ENCODE peak calls at places on chromosomes 16 and 17, in eight cellular contexts. T is fibroblast of pulmonary artery; Y is mucosa of descending colon; F is activated CD4-positive, CD25-positive, alpha-beta regulatory T cell treated with anti-CD3 and anti-CD28 coated beads, Interleukin-2, amount 50 U/mL, for 16 hours; U is neural progenitor cell; I is EL; R is NCI-H526; E is HCEC 1CT. S is an unnamed sample.

GRCh38 chr17:73394523-73395450 is 83.0 kb upstream of the CDC42EP4 start:
- DNase-seq in I (no peak), U (no peak), R (peak), F (no peak), T (no peak), E (no peak), Y (no peak), S (peak)

GRCh38 chr17:31491794-31492171 is 100.3 kb downstream of the RAB11FIP4 start:
- DNase-seq in E (no peak), F (no peak), U (no peak), Y (no peak), T (no peak), I (no peak), R (peak), S (no peak)

GRCh38 chr17:79360196-79360595 is 250.7 kb downstream of the RBFOX3 start:
- DNase-seq in I (no peak), R (no peak), Y (no peak), F (no peak), U (no peak), T (no peak), E (no peak), S (no peak)

GRCh38 chr17:38800237-38800760 is 943 bp upstream of the PIP4K2B start:
- DNase-seq in I (no peak), F (no peak), R (no peak), Y (no peak), U (peak), T (no peak), E (no peak), S (peak)

GRCh38 chr16:27189335-27189972 is 13.9 kb upstream of the KDM8 start:
- DNase-seq in E (no peak), T (no peak), U (peak), F (no peak), R (peak), I (no peak), Y (peak), S (no peak)

GRCh38 chr16:80614908-80615696 is 74.3 kb downstream of the DYNLRB2 start:
- DNase-seq in T (peak), I (peak), E (no peak), U (no peak), Y (no peak), R (no peak), F (no peak), S (no peak)

GRCh38 chr17:40980594-40980993 is 3.5 kb downstream of the KRT40 start:
- DNase-seq in E (no peak), I (no peak), Y (no peak), T (peak), U (no peak), F (no peak), R (peak), S (no peak)

GRCh38 chr17:39077252-39077651 is 74.2 kb downstream of the PLXDC1 start:
- DNase-seq in I (no peak), F (no peak), U (no peak), Y (no peak), E (no peak), R (no peak), T (no peak), S (no peak)

GRCh38 chr17:41620583-41621434 is 3.6 kb downstream of the KRT17 start:
- DNase-seq in F (no peak), T (peak), I (no peak), U (no peak), Y (peak), R (no peak), E (no peak), S (no peak)

GRCh38 chr16:52499061-52499460 is 47.9 kb downstream of the TOX3 start:
- DNase-seq in I (no peak), Y (no peak), E (no peak), U (no peak), R (peak), T (no peak), F (no peak), S (no peak)

GRCh38 chr17:63611354-63611753 is 10.7 kb downstream of the TACO1 start:
- DNase-seq in R (no peak), T (no peak), F (no peak), Y (no peak), U (no peak), I (no peak), E (no peak), S (no peak)

GRCh38 chr17:80765241-80766022 is 220.8 kb downstream of the RPTOR start:
- DNase-seq in U (no peak), E (no peak), R (no peak), I (no peak), T (no peak), Y (no peak), F (no peak), S (no peak)

GRCh38 chr16:79274197-79274596 is 326.3 kb downstream of the MAF start:
- DNase-seq in E (no peak), I (no peak), Y (no peak), R (peak), U (no peak), F (no peak), T (no peak), S (no peak)

GRCh38 chr17:15999974-16000827 is 577 bp downstream of the TTC19 start:
- DNase-seq in U (peak), E (peak), F (peak), Y (no peak), I (peak), T (peak), R (peak), S (no peak)

GRCh38 chr17:78528541-78528940 is 48.7 kb downstream of the DNAH17 start:
- DNase-seq in T (no peak), E (no peak), R (peak), Y (no peak), I (no peak), F (no peak), U (peak), S (no peak)

GRCh38 chr16:988465-989353 is 7.1 kb downstream of the SOX8 start:
- DNase-seq in Y (no peak), U (no peak), F (no peak), T (no peak), E (no peak), I (no peak), R (no peak), S (no peak)

GRCh38 chr17:78359936-78360370 is at the start of gene SOCS3:
- DNase-seq in F (peak), E (peak), T (peak), I (peak), U (peak), Y (peak), R (peak), S (peak)

GRCh38 chr17:6701719-6702118 is 11.4 kb downstream of the SLC13A5 start:
- DNase-seq in F (no peak), T (peak), I (peak), E (no peak), Y (no peak), U (peak), R (peak), S (no peak)

GRCh38 chr16:1196494-1196893 is 28.6 kb downstream of the TPSG1 start:
- DNase-seq in I (no peak), Y (no peak), U (no peak), T (no peak), F (no peak), E (no peak), R (no peak), S (no peak)

GRCh38 chr16:25198021-25198420 is 18.7 kb upstream of the AQP8 start:
- DNase-seq in T (no peak), Y (no peak), F (no peak), I (peak), R (no peak), U (no peak), E (peak), S (no peak)

GRCh38 chr17:44786551-44787081 is 27.8 kb downstream of the ADAM11 start:
- DNase-seq in R (no peak), F (no peak), Y (no peak), E (no peak), U (no peak), T (no peak), I (no peak), S (no peak)

GRCh38 chr17:75733471-75733870 is 12.2 kb downstream of the ITGB4 start:
- DNase-seq in I (no peak), Y (no peak), R (no peak), U (no peak), F (no peak), T (no peak), E (no peak), S (no peak)

GRCh38 chr16:81548551-81548900 is 103.9 kb downstream of the CMIP start:
- DNase-seq in E (no peak), Y (peak), R (no peak), T (no peak), U (no peak), I (no peak), F (no peak), S (no peak)

GRCh38 chr17:78493455-78494188 is 83.6 kb downstream of the DNAH17 start:
- DNase-seq in E (no peak), R (no peak), F (no peak), Y (no peak), U (no peak), T (no peak), I (no peak), S (no peak)

GRCh38 chr17:61670691-61671090 is 79.7 kb upstream of the NACA2 start:
- DNase-seq in Y (no peak), U (no peak), I (no peak), R (peak), T (no peak), F (no peak), E (no peak), S (no peak)

GRCh38 chr17:1787301-1787902 is 25.5 kb downstream of the SERPINF1 start:
- DNase-seq in Y (peak), E (peak), F (no peak), I (peak), T (peak), U (no peak), R (no peak), S (no peak)